ENCODE peak calls at places on chromosome 5, in six cellular contexts. One of them, this sample, is unnamed.

GRCh38 chr5:143653766-143654282 is 158.1 kb upstream of the HMHB1 start:
- DNase-seq in cardiac fibroblast: no peak
- DNase-seq in body of pancreas: no peak
- DNase-seq in tibial artery: no peak
- DNase-seq in GM06990: no peak
- DNase-seq in PC-3: no peak
- DNase-seq in this sample: peak

GRCh38 chr5:33371660-33372059 is 69.1 kb upstream of the TARS1 start:
- DNase-seq in cardiac fibroblast: peak
- DNase-seq in body of pancreas: no peak
- DNase-seq in tibial artery: no peak
- DNase-seq in GM06990: no peak
- DNase-seq in PC-3: no peak
- DNase-seq in this sample: no peak

GRCh38 chr5:33921005-33921404 is 15.2 kb upstream of the RXFP3 start:
- DNase-seq in cardiac fibroblast: no peak
- DNase-seq in body of pancreas: no peak
- DNase-seq in tibial artery: no peak
- DNase-seq in GM06990: no peak
- DNase-seq in PC-3: no peak
- DNase-seq in this sample: no peak

GRCh38 chr5:131528682-131529081 is 106.3 kb downstream of the RAPGEF6 start:
- DNase-seq in cardiac fibroblast: no peak
- DNase-seq in body of pancreas: no peak
- DNase-seq in tibial artery: no peak
- DNase-seq in GM06990: no peak
- DNase-seq in PC-3: no peak
- DNase-seq in this sample: no peak

GRCh38 chr5:23930985-23931384 is 423.6 kb downstream of the PRDM9 start:
- DNase-seq in cardiac fibroblast: no peak
- DNase-seq in body of pancreas: no peak
- DNase-seq in tibial artery: no peak
- DNase-seq in GM06990: no peak
- DNase-seq in PC-3: no peak
- DNase-seq in this sample: no peak

GRCh38 chr5:140214831-140215230 is 39.8 kb downstream of the CYSTM1 start:
- DNase-seq in cardiac fibroblast: peak
- DNase-seq in body of pancreas: peak
- DNase-seq in tibial artery: no peak
- DNase-seq in GM06990: no peak
- DNase-seq in PC-3: peak
- DNase-seq in this sample: peak

GRCh38 chr5:43602818-43603534 is at the start of gene NNT:
- DNase-seq in cardiac fibroblast: peak
- DNase-seq in body of pancreas: peak
- DNase-seq in tibial artery: peak
- DNase-seq in GM06990: peak
- DNase-seq in PC-3: peak
- DNase-seq in this sample: no peak

GRCh38 chr5:89480406-89481007 is 597.5 kb upstream of the MEF2C start:
- DNase-seq in cardiac fibroblast: no peak
- DNase-seq in body of pancreas: no peak
- DNase-seq in tibial artery: no peak
- DNase-seq in GM06990: no peak
- DNase-seq in PC-3: peak
- DNase-seq in this sample: peak

GRCh38 chr5:35920890-35921289 is 17.5 kb downstream of the CAPSL start:
- DNase-seq in cardiac fibroblast: no peak
- DNase-seq in body of pancreas: no peak
- DNase-seq in tibial artery: no peak
- DNase-seq in GM06990: no peak
- DNase-seq in PC-3: no peak
- DNase-seq in this sample: no peak

GRCh38 chr5:141811287-141812155 is 66.7 kb downstream of the PCDH1 start:
- DNase-seq in cardiac fibroblast: no peak
- DNase-seq in body of pancreas: peak
- DNase-seq in tibial artery: no peak
- DNase-seq in GM06990: no peak
- DNase-seq in PC-3: no peak
- DNase-seq in this sample: no peak
- H3K4me3 ChIP-seq in cardiac fibroblast: no peak
- H3K4me3 ChIP-seq in body of pancreas: no peak
- H3K4me3 ChIP-seq in tibial artery: no peak
- H3K4me3 ChIP-seq in GM06990: no peak
- H3K4me3 ChIP-seq in PC-3: no peak
- H3K4me3 ChIP-seq in this sample: no peak

GRCh38 chr5:159969966-159970365 is 39.0 kb upstream of the TTC1 start:
- DNase-seq in cardiac fibroblast: no peak
- DNase-seq in body of pancreas: no peak
- DNase-seq in tibial artery: no peak
- DNase-seq in GM06990: no peak
- DNase-seq in PC-3: peak
- DNase-seq in this sample: peak

GRCh38 chr5:159971038-159971437 is 37.9 kb upstream of the TTC1 start:
- DNase-seq in cardiac fibroblast: peak
- DNase-seq in body of pancreas: no peak
- DNase-seq in tibial artery: no peak
- DNase-seq in GM06990: no peak
- DNase-seq in PC-3: peak
- DNase-seq in this sample: no peak

GRCh38 chr5:159971931-159972461 is 36.9 kb upstream of the TTC1 start:
- DNase-seq in cardiac fibroblast: peak
- DNase-seq in body of pancreas: peak
- DNase-seq in tibial artery: no peak
- DNase-seq in GM06990: no peak
- DNase-seq in PC-3: no peak
- DNase-seq in this sample: no peak

GRCh38 chr5:159972538-159973362 is 36.2 kb upstream of the TTC1 start:
- DNase-seq in cardiac fibroblast: no peak
- DNase-seq in body of pancreas: no peak
- DNase-seq in tibial artery: no peak
- DNase-seq in GM06990: no peak
- DNase-seq in PC-3: no peak
- DNase-seq in this sample: no peak

DNA sequence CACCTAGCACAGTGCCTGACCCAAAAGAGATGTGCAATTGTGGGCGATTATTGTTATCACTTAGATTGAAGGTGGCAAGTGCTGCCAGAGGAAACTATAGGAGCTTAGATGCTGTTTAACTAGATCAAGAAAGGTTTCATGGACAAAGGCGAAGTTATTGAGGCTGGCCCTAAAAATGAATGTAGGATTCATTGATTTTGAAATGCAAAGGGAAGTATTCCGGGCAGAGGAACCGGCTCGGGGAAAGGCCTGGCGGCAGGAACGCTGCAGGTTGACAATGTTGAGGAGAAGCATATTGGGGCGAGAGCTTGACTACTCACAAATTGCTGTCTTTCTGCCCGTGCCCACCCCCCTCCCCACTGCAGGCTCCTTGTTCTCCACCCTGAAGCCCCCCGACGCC is 37.4 kb upstream of the TTC1 start:
- DNase-seq in cardiac fibroblast: no peak
- DNase-seq in body of pancreas: no peak
- DNase-seq in tibial artery: no peak
- DNase-seq in GM06990: no peak
- DNase-seq in PC-3: no peak
- DNase-seq in this sample: no peak
- H3K4me3 ChIP-seq in cardiac fibroblast: no peak
- H3K4me3 ChIP-seq in body of pancreas: no peak
- H3K4me3 ChIP-seq in tibial artery: peak
- H3K4me3 ChIP-seq in GM06990: no peak
- H3K4me3 ChIP-seq in PC-3: no peak
- H3K4me3 ChIP-seq in this sample: no peak

GRCh38 chr5:174722500-174722899 is 1.9 kb upstream of the MSX2 start:
- DNase-seq in cardiac fibroblast: no peak
- DNase-seq in body of pancreas: no peak
- DNase-seq in tibial artery: no peak
- DNase-seq in GM06990: no peak
- DNase-seq in PC-3: no peak
- DNase-seq in this sample: no peak

GRCh38 chr5:174721522-174722432 is 2.6 kb upstream of the MSX2 start:
- DNase-seq in cardiac fibroblast: no peak
- DNase-seq in body of pancreas: no peak
- DNase-seq in tibial artery: no peak
- DNase-seq in GM06990: no peak
- DNase-seq in PC-3: no peak
- DNase-seq in this sample: no peak

GRCh38 chr5:174723979-174724483 is 351 bp upstream of the MSX2 start:
- DNase-seq in cardiac fibroblast: peak
- DNase-seq in body of pancreas: peak
- DNase-seq in tibial artery: no peak
- DNase-seq in GM06990: no peak
- DNase-seq in PC-3: peak
- DNase-seq in this sample: peak

GRCh38 chr5:174724484-174725260 is at the start of gene MSX2:
- DNase-seq in cardiac fibroblast: peak
- DNase-seq in body of pancreas: peak
- DNase-seq in tibial artery: peak
- DNase-seq in GM06990: no peak
- DNase-seq in PC-3: peak
- DNase-seq in this sample: peak

GRCh38 chr5:174723315-174723978 is 935 bp upstream of the MSX2 start:
- DNase-seq in cardiac fibroblast: no peak
- DNase-seq in body of pancreas: no peak
- DNase-seq in tibial artery: no peak
- DNase-seq in GM06990: no peak
- DNase-seq in PC-3: no peak
- DNase-seq in this sample: no peak
- H3K4me3 ChIP-seq in cardiac fibroblast: peak
- H3K4me3 ChIP-seq in body of pancreas: peak
- H3K4me3 ChIP-seq in tibial artery: peak
- H3K4me3 ChIP-seq in GM06990: no peak
- H3K4me3 ChIP-seq in PC-3: peak
- H3K4me3 ChIP-seq in this sample: no peak

GRCh38 chr5:111704452-111705085 is 52.4 kb downstream of the NREP start:
- DNase-seq in cardiac fibroblast: no peak
- DNase-seq in body of pancreas: no peak
- DNase-seq in tibial artery: no peak
- DNase-seq in GM06990: peak
- DNase-seq in PC-3: no peak
- DNase-seq in this sample: no peak
- H3K4me3 ChIP-seq in cardiac fibroblast: no peak
- H3K4me3 ChIP-seq in body of pancreas: no peak
- H3K4me3 ChIP-seq in tibial artery: no peak
- H3K4me3 ChIP-seq in GM06990: no peak
- H3K4me3 ChIP-seq in PC-3: no peak
- H3K4me3 ChIP-seq in this sample: no peak

DNA sequence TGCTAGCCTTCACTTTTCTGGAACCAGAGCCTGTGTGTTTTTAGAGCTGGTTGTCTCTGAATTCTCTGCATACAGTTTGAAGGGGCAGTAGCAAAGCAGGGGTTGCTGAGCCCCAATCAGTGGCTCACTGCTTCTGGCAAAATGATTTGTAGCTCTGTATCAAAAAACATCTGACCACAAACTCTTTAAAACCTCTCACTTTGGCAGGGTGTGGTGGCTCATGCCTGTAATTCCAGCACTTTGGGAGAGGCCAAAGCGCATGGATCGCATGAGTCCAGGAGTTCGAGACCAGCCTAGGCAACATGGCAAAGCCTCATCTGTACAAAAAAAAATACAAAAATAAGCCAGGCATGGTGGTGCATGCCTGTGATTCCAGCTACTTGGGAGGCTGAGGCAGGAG is 28.3 kb upstream of the APC start:
- DNase-seq in cardiac fibroblast: peak
- DNase-seq in body of pancreas: no peak
- DNase-seq in tibial artery: no peak
- DNase-seq in GM06990: no peak
- DNase-seq in PC-3: no peak
- DNase-seq in this sample: no peak
- H3K4me3 ChIP-seq in cardiac fibroblast: no peak
- H3K4me3 ChIP-seq in body of pancreas: no peak
- H3K4me3 ChIP-seq in tibial artery: peak
- H3K4me3 ChIP-seq in GM06990: no peak
- H3K4me3 ChIP-seq in PC-3: peak
- H3K4me3 ChIP-seq in this sample: no peak

GRCh38 chr5:91384671-91385430 is 1.7 kb upstream of the ARRDC3 start:
- DNase-seq in cardiac fibroblast: peak
- DNase-seq in body of pancreas: peak
- DNase-seq in tibial artery: no peak
- DNase-seq in GM06990: peak
- DNase-seq in PC-3: peak
- DNase-seq in this sample: peak
- H3K4me3 ChIP-seq in cardiac fibroblast: no peak
- H3K4me3 ChIP-seq in body of pancreas: no peak
- H3K4me3 ChIP-seq in tibial artery: peak
- H3K4me3 ChIP-seq in GM06990: peak
- H3K4me3 ChIP-seq in PC-3: peak
- H3K4me3 ChIP-seq in this sample: peak

This sample was measured in bronchial epithelial cell.